ENCODE peak calls at places on chromosomes 13 and 19, in four cellular contexts. A is occipital lobe, Q is stomach, E is amniotic stem cell. X is an unnamed sample.

GRCh38 chr13:68176486-68176885 is 946.4 kb upstream of the PCDH9 start:
- DNase-seq in A (no peak), Q (no peak), E (peak), X (no peak)

GRCh38 chr19:50933640-50934039 is 19.2 kb downstream of the KLK5 start:
- DNase-seq in A (no peak), Q (no peak), E (no peak), X (no peak)

GRCh38 chr13:68304287-68304893 is 1074.3 kb upstream of the PCDH9 start:
- DNase-seq in A (no peak), Q (no peak), E (no peak), X (no peak)

GRCh38 chr13:38680912-38681311 is 6.0 kb upstream of the FREM2 start:
- DNase-seq in A (no peak), Q (no peak), E (no peak), X (no peak)

GRCh38 chr19:43641333-43641732 is 1.7 kb upstream of the CADM4 start:
- DNase-seq in A (no peak), Q (no peak), E (no peak), X (no peak)

GRCh38 chr13:54614729-54615128 is 1586.1 kb downstream of the OLFM4 start:
- DNase-seq in A (no peak), Q (no peak), E (no peak), X (no peak)

GRCh38 chr13:30359999-30360398 is 52.6 kb upstream of the KATNAL1 start:
- DNase-seq in A (no peak), Q (no peak), E (no peak), X (no peak)

GRCh38 chr19:2793577-2793976 is 8.3 kb downstream of the THOP1 start:
- DNase-seq in A (no peak), Q (no peak), E (no peak), X (no peak)

GRCh38 chr13:21749410-21749809 is 78.5 kb downstream of the FGF9 start:
- DNase-seq in A (no peak), Q (no peak), E (no peak), X (no peak)

GRCh38 chr13:82847595-82847994 is 1034.7 kb downstream of the SLITRK1 start:
- DNase-seq in A (no peak), Q (no peak), E (no peak), X (no peak)

GRCh38 chr19:4152241-4152998 is 1.0 kb upstream of the CREB3L3 start:
- DNase-seq in A (no peak), Q (no peak), E (no peak), X (no peak)

GRCh38 chr19:43452517-43453045 is 12.8 kb downstream of the LYPD3 start:
- DNase-seq in A (no peak), Q (no peak), E (no peak), X (no peak)

GRCh38 chr19:18173572-18174294 is at the start of gene IFI30:
- DNase-seq in A (no peak), Q (peak), E (no peak), X (peak)

GRCh38 chr19:48470281-48470680 is 1.1 kb downstream of the CYTH2 start:
- DNase-seq in A (no peak), Q (no peak), E (no peak), X (no peak)

GRCh38 chr19:40791996-40792395 is 7.0 kb upstream of the EGLN2 start:
- DNase-seq in A (no peak), Q (no peak), E (no peak), X (no peak)

GRCh38 chr13:109274188-109274821 is 512.1 kb downstream of the IRS2 start:
- DNase-seq in A (no peak), Q (no peak), E (peak), X (no peak)

GRCh38 chr13:113299951-113300350 is 2.9 kb downstream of the LAMP1 start:
- DNase-seq in A (no peak), Q (no peak), E (no peak), X (no peak)

GRCh38 chr13:93963266-93964131 is 516.0 kb downstream of the DCT start:
- DNase-seq in A (no peak), Q (no peak), E (no peak), X (no peak)

GRCh38 chr13:111139452-111139851 is 24.3 kb downstream of the ARHGEF7 start:
- DNase-seq in A (no peak), Q (no peak), E (no peak), X (no peak)

GRCh38 chr13:39306639-39307589 is 268.7 kb downstream of the NHLRC3 start:
- DNase-seq in A (no peak), Q (no peak), E (no peak), X (no peak)

GRCh38 chr13:68927387-68928026 is 1180.1 kb upstream of the ATXN8OS start:
- DNase-seq in A (no peak), Q (no peak), E (no peak), X (no peak)

GRCh38 chr19:42442833-42443232 is at the start of gene CXCL17:
- DNase-seq in A (no peak), Q (peak), E (no peak), X (no peak)

GRCh38 chr13:36154567-36155231 is 23.5 kb upstream of the DCLK1 start:
- DNase-seq in A (peak), Q (no peak), E (no peak), X (no peak)

GRCh38 chr19:55474269-55475265 is 1.9 kb upstream of the ZNF628 start:
- DNase-seq in A (no peak), Q (no peak), E (no peak), X (no peak)